ENCODE peak calls at places on chromosomes 16 and 17, in six cellular contexts. C, O, S, B, V and F are unnamed samples.

GRCh38 chr16:49116873-49117272 is 164.8 kb downstream of the CBLN1 start:
- DNase-seq in B (no peak), O (no peak), C (no peak), S (peak; percentile 26), V (no peak), F (no peak)

GRCh38 chr17:61414141-61414935 is 14.7 kb downstream of the TBX2 start:
- DNase-seq in B (no peak), S (no peak), V (no peak), O (no peak), C (no peak), F (no peak)

GRCh38 chr17:66578781-66579489 is 256.0 kb upstream of the CACNG5 start:
- DNase-seq in S (no peak), B (no peak), V (no peak), O (no peak), C (no peak), F (no peak)

GRCh38 chr16:13264749-13265552 is 363.6 kb downstream of the SHISA9 start:
- DNase-seq in B (no peak), S (no peak), V (no peak), C (no peak), O (no peak), F (no peak)

GRCh38 chr17:38563362-38564253 is 42.1 kb downstream of the SRCIN1 start:
- DNase-seq in B (no peak), O (no peak), C (no peak), S (no peak), V (no peak), F (no peak)

GRCh38 chr17:75753514-75754377 is 11.2 kb downstream of the GALK1 start:
- DNase-seq in O (peak; percentile 90), C (peak; percentile 72), V (peak; percentile 92), B (peak; percentile 81), S (no peak), F (peak; percentile 87)

GRCh38 chr17:36657763-36658490 is 56.5 kb downstream of the MRM1 start:
- DNase-seq in S (no peak), V (no peak), O (peak; percentile 59), B (no peak), C (no peak), F (no peak)

GRCh38 chr17:59372138-59372751 is 40.8 kb downstream of the YPEL2 start:
- DNase-seq in S (no peak), C (no peak), O (peak; percentile 17), B (no peak), V (peak; percentile 71), F (no peak)

GRCh38 chr16:89633064-89633631 is 19.7 kb downstream of the DPEP1 start:
- DNase-seq in C (no peak), O (no peak), S (peak; percentile 71), B (no peak), V (no peak), F (no peak)

GRCh38 chr16:75160386-75160785 is 12.1 kb downstream of the ZFP1 start:
- DNase-seq in V (no peak), C (no peak), S (no peak), B (no peak), O (no peak), F (no peak)
- H3K4me1 ChIP-seq in V (no peaks in the 10 kb centered on the region), C (no peaks in the 10 kb centered on the region), S (no peaks in the 10 kb centered on the region), B (no peaks in the 10 kb centered on the region), O (no peaks in the 10 kb centered on the region), F (no peaks in the 10 kb centered on the region)

GRCh38 chr17:41741709-41742108 is 7.3 kb upstream of the HAP1 start:
- DNase-seq in V (no peak), S (no peak), O (no peak), B (no peak), C (no peak), F (no peak)
- H3K36me3 ChIP-seq in V (no peaks in the 10 kb centered on the region), S (no peaks in the 10 kb centered on the region), O (no peaks in the 10 kb centered on the region), B (no peaks in the 10 kb centered on the region), C (no peaks in the 10 kb centered on the region), F (no peaks in the 10 kb centered on the region)

GRCh38 chr17:40932608-40933007 is 4.8 kb downstream of the KRT23 start:
- DNase-seq in O (no peak), B (no peak), C (no peak), S (no peak), V (no peak), F (peak; percentile 32)

GRCh38 chr17:40935624-40936023 is 1.8 kb downstream of the KRT23 start:
- DNase-seq in V (no peak), C (no peak), B (no peak), O (no peak), S (no peak), F (peak; percentile 8)

GRCh38 chr17:40936437-40936971 is 942 bp downstream of the KRT23 start:
- DNase-seq in O (no peak), C (no peak), V (no peak), S (no peak), B (no peak), F (no peak)

GRCh38 chr17:40926341-40926740 is 11.1 kb downstream of the KRT23 start:
- DNase-seq in S (no peak), C (no peak), B (no peak), V (no peak), O (no peak), F (no peak)

DNA sequence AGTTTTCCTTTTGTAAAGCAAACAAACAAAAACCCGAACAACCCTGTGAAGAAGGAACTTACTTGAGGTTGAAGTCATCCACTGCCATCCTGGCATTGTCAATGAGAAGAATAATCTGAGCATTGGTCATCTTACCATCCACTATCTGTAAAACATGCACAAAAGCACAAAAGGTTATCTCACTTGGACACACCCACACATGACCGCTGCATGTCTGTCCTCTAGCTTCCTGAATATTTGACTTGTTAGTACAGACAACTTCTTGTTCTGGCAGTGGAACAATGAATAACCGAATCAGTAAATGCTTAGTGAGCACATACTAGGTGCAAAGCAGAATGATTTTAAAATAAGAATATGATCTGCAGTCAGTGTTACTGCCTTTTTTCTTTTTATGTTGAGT is 6.1 kb downstream of the KRT23 start:
- DNase-seq in S (no peak), V (no peak), B (no peak), O (no peak), C (no peak), F (no peak)
- H3K4me1 ChIP-seq in S (peaks cover 6% of the 10 kb centered on the region), V (no peaks in the 10 kb centered on the region), B (no peaks in the 10 kb centered on the region), O (peaks cover 2% of the 10 kb centered on the region), C (no peaks in the 10 kb centered on the region), F (peaks cover 23% of the 10 kb centered on the region)

GRCh38 chr17:41869426-41869825 is 4.2 kb upstream of the KLHL11 start:
- DNase-seq in C (no peak), V (no peak), B (no peak), O (no peak), S (no peak), F (no peak)
- H3K36me3 ChIP-seq in C (peaks cover 3% of the 10 kb centered on the region), V (peaks cover 74% of the 10 kb centered on the region), B (peaks cover 80% of the 10 kb centered on the region), O (peaks cover 72% of the 10 kb centered on the region), S (peaks cover 59% of the 10 kb centered on the region), F (peaks cover 64% of the 10 kb centered on the region)

GRCh38 chr16:25020112-25020591 is 5.0 kb upstream of the ARHGAP17 start:
- DNase-seq in S (no peak), C (no peak), O (no peak), B (no peak), V (no peak), F (no peak)
- H3K4me1 ChIP-seq in S (no peaks in the 10 kb centered on the region), C (peaks cover 23% of the 10 kb centered on the region), O (peaks cover 6% of the 10 kb centered on the region), B (peaks cover 9% of the 10 kb centered on the region), V (peaks cover 75% of the 10 kb centered on the region), F (no peaks in the 10 kb centered on the region)

DNA sequence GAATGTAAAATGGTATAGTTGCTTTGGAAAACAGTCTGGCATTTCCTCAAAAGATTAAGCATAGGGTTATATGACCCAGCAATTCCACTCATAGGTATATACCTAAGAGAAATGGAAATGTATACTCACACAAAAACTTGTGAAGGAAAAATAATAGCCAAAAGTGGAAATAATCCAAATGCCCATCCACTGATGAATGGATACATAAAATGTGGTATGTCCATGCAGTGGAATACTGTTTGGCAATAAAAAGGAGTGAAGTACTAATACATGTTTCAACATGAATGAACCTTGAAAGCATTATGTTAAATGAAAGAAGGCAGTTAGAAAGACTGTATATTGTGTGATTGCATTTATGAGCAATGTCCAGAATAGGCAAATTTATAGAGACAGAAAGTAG is 25.1 kb downstream of the NUP93 start:
- DNase-seq in B (no peak), S (no peak), C (no peak), O (no peak), V (no peak), F (no peak)
- H3K36me3 ChIP-seq in B (peaks cover 34% of the 10 kb centered on the region), S (peaks cover 14% of the 10 kb centered on the region), C (no peaks in the 10 kb centered on the region), O (peaks cover 51% of the 10 kb centered on the region), V (peaks cover 89% of the 10 kb centered on the region), F (peaks cover 36% of the 10 kb centered on the region)

GRCh38 chr17:17780941-17781590 is 55.7 kb downstream of the SREBF1 start:
- DNase-seq in O (no peak), B (no peak), C (no peak), V (no peak), S (no peak), F (peak; percentile 98)
- H3K4me1 ChIP-seq in O (peaks cover 69% of the 10 kb centered on the region), B (peaks cover 84% of the 10 kb centered on the region), C (peaks cover 15% of the 10 kb centered on the region), V (peaks cover 60% of the 10 kb centered on the region), S (peaks cover 38% of the 10 kb centered on the region), F (peaks cover 47% of the 10 kb centered on the region)

GRCh38 chr16:46853713-46854443 is 22.9 kb upstream of the C16orf87 start:
- DNase-seq in S (no peak), O (peak; percentile 77), C (peak; percentile 33), B (peak; percentile 74), V (peak; percentile 70), F (peak; percentile 65)
- H3K36me3 ChIP-seq in S (no peaks in the 10 kb centered on the region), O (no peaks in the 10 kb centered on the region), C (no peaks in the 10 kb centered on the region), B (no peaks in the 10 kb centered on the region), V (no peaks in the 10 kb centered on the region), F (no peaks in the 10 kb centered on the region)

GRCh38 chr16:1324286-1324826 is 9.1 kb upstream of the BAIAP3 start:
- DNase-seq in C (no peak), S (no peak), B (no peak), V (no peak), O (no peak), F (no peak)
- H3K4me1 ChIP-seq in C (no peaks in the 10 kb centered on the region), S (no peaks in the 10 kb centered on the region), B (no peaks in the 10 kb centered on the region), V (no peaks in the 10 kb centered on the region), O (peaks cover 33% of the 10 kb centered on the region), F (no peaks in the 10 kb centered on the region)

GRCh38 chr17:49191407-49191916 is 18.9 kb downstream of the GNGT2 start:
- DNase-seq in V (no peak), B (no peak), C (no peak), O (no peak), S (no peak), F (no peak)

GRCh38 chr17:49183801-49184200 is 26.6 kb downstream of the GNGT2 start:
- DNase-seq in V (no peak), C (no peak), O (no peak), B (no peak), S (no peak), F (no peak)

GRCh38 chr17:49183341-49183740 is 27.0 kb downstream of the GNGT2 start:
- DNase-seq in S (no peak), C (no peak), O (no peak), V (no peak), B (no peak), F (no peak)

GRCh38 chr17:49190932-49191331 is 19.4 kb downstream of the GNGT2 start:
- DNase-seq in B (no peak), S (no peak), O (peak; percentile 21), C (no peak), V (peak; percentile 28), F (no peak)

GRCh38 chr17:49187301-49187700 is 23.1 kb downstream of the GNGT2 start:
- DNase-seq in B (no peak), O (no peak), C (no peak), V (no peak), S (no peak), F (no peak)
- H3K36me3 ChIP-seq in B (no peaks in the 10 kb centered on the region), O (no peaks in the 10 kb centered on the region), C (no peaks in the 10 kb centered on the region), V (no peaks in the 10 kb centered on the region), S (no peaks in the 10 kb centered on the region), F (no peaks in the 10 kb centered on the region)